ENCODE peak calls at places on chromosomes 11 and 22, in six cellular contexts. V, L, X, J, S and N are unnamed samples. For H3K4me1 and H3K27me3, the result is how much of the 10 kb centered on the place peaks cover.

GRCh38 chr11:119055901-119056300 is 1.1 kb downstream of the HYOU1 start:
- DNase-seq in V (no peak), L (peak), X (peak), J (no peak), S (peak), N (no peak)

GRCh38 chr11:128201006-128201405 is 386.4 kb downstream of the ETS1 start:
- DNase-seq in V (no peak), L (no peak), X (no peak), J (no peak), S (no peak), N (no peak)

GRCh38 chr11:15170170-15170569 is 55.4 kb downstream of the INSC start:
- DNase-seq in V (no peak), L (no peak), X (no peak), J (no peak), S (no peak), N (no peak)

GRCh38 chr22:29166180-29166579 is 39.5 kb upstream of the EMID1 start:
- DNase-seq in V (peak), L (no peak), X (no peak), J (no peak), S (no peak), N (no peak)

GRCh38 chr11:100866453-100866852 is 179.4 kb downstream of the ARHGAP42 start:
- DNase-seq in V (no peak), L (no peak), X (no peak), J (no peak), S (no peak), N (no peak)

GRCh38 chr22:38923463-38924196 is 33.8 kb upstream of the APOBEC3A start:
- DNase-seq in V (peak), L (peak), X (peak), J (no peak), S (peak), N (peak)

GRCh38 chr11:68121067-68121899 is at the start of gene CHKA:
- DNase-seq in V (peak), L (peak), X (peak), J (peak), S (peak), N (peak)

GRCh38 chr22:20264614-20265452 is 3.3 kb downstream of the RTN4R start:
- DNase-seq in V (no peak), L (no peak), X (no peak), J (no peak), S (no peak), N (no peak)

GRCh38 chr11:115464269-115464668 is 39.9 kb downstream of the CADM1 start:
- DNase-seq in V (no peak), L (no peak), X (no peak), J (no peak), S (no peak), N (no peak)

GRCh38 chr11:2444301-2445106 is at the start of the genes KCNQ1 and TRPM5:
- DNase-seq in V (no peak), L (no peak), X (no peak), J (no peak), S (no peak), N (peak)

GRCh38 chr11:96875772-96876171 is 486.0 kb downstream of the JRKL start:
- DNase-seq in V (no peak), L (no peak), X (no peak), J (no peak), S (no peak), N (no peak)

GRCh38 chr11:71502026-71502425 is 25.0 kb upstream of the KRTAP5-7 start:
- DNase-seq in V (no peak), L (no peak), X (no peak), J (no peak), S (no peak), N (no peak)

GRCh38 chr11:17722000-17722643 is 2.8 kb downstream of the MYOD1 start:
- DNase-seq in V (no peak), L (no peak), X (peak), J (no peak), S (peak), N (no peak)

GRCh38 chr22:37624017-37624365 is 15.4 kb downstream of the GGA1 start:
- DNase-seq in V (no peak), L (no peak), X (no peak), J (no peak), S (no peak), N (peak)

GRCh38 chr11:11243790-11244469 is 109.1 kb downstream of the CSNK2A3 start:
- DNase-seq in V (no peak), L (peak), X (no peak), J (no peak), S (peak), N (peak)

GRCh38 chr22:50699001-50699753 is 26.6 kb downstream of the SHANK3 start:
- DNase-seq in V (peak), L (no peak), X (no peak), J (no peak), S (no peak), N (no peak)

GRCh38 chr22:35567214-35567792 is 26.7 kb downstream of the RASD2 start:
- DNase-seq in V (no peak), L (no peak), X (no peak), J (no peak), S (no peak), N (no peak)

GRCh38 chr11:48538991-48539390 is 50.4 kb downstream of the OR4A47 start:
- DNase-seq in V (no peak), L (no peak), X (no peak), J (no peak), S (no peak), N (no peak)

GRCh38 chr11:99773646-99774045 is 752.9 kb downstream of the CNTN5 start:
- DNase-seq in V (no peak), L (no peak), X (peak), J (no peak), S (peak), N (no peak)

GRCh38 chr11:18383388-18384156 is 10.8 kb upstream of the LDHA start:
- DNase-seq in V (peak), L (peak), X (peak), J (no peak), S (peak), N (peak)

GRCh38 chr11:99277281-99277680 is 256.5 kb downstream of the CNTN5 start:
- DNase-seq in V (no peak), L (no peak), X (no peak), J (no peak), S (no peak), N (no peak)

GRCh38 chr22:47027766-47028165 is 265.3 kb downstream of the TBC1D22A start:
- DNase-seq in V (peak), L (no peak), X (no peak), J (no peak), S (no peak), N (no peak)

GRCh38 chr11:63573881-63574855 is 11.0 kb upstream of the PLAAT2 start:
- DNase-seq in V (peak), L (peak), X (peak), J (no peak), S (peak), N (peak)

GRCh38 chr22:36727927-36728488 is 24.5 kb upstream of the CACNG2 start:
- DNase-seq in V (peak), L (no peak), X (no peak), J (no peak), S (no peak), N (no peak)

GRCh38 chr11:46513934-46514342 is 79.9 kb downstream of the AMBRA1 start:
- DNase-seq in V (peak), L (peak), X (peak), J (no peak), S (peak), N (peak)

GRCh38 chr11:23124996-23125395 is 264.7 kb upstream of the CCDC179 start:
- DNase-seq in V (no peak), L (peak), X (peak), J (no peak), S (peak), N (peak)

GRCh38 chr22:25119609-25120008 is 80.0 kb upstream of the CRYBB3 start:
- DNase-seq in V (no peak), L (no peak), X (no peak), J (no peak), S (no peak), N (no peak)

GRCh38 chr11:109730669-109731068 is 308.7 kb downstream of the C11orf87 start:
- DNase-seq in V (no peak), L (no peak), X (no peak), J (no peak), S (no peak), N (no peak)

GRCh38 chr11:2156416-2157182 is 4.4 kb downstream of the INS start:
- DNase-seq in V (no peak), L (peak), X (peak), J (no peak), S (peak), N (peak)

GRCh38 chr11:74306440-74307175 is 4.8 kb downstream of the P4HA3 start:
- DNase-seq in V (no peak), L (peak), X (peak), J (no peak), S (no peak), N (no peak)

GRCh38 chr11:35138949-35139881 is at the start of gene CD44:
- DNase-seq in V (peak), L (peak), X (peak), J (peak), S (peak), N (peak)

GRCh38 chr11:830295-831131 is 2.2 kb upstream of the CD151 start:
- DNase-seq in V (no peak), L (peak), X (peak), J (no peak), S (peak), N (peak)

GRCh38 chr11:122099345-122100045 is 16.5 kb downstream of the BLID start:
- DNase-seq in V (no peak), L (peak), X (peak), J (no peak), S (peak), N (no peak)

GRCh38 chr22:30210235-30210831 is 36.2 kb downstream of the LIF start:
- DNase-seq in V (no peak), L (no peak), X (peak), J (no peak), S (peak), N (no peak)

GRCh38 chr11:133950874-133951483 is 5.8 kb downstream of the IGSF9B start:
- DNase-seq in V (no peak), L (no peak), X (no peak), J (no peak), S (no peak), N (no peak)

GRCh38 chr11:133953999-133954398 is 2.8 kb downstream of the IGSF9B start:
- DNase-seq in V (no peak), L (no peak), X (no peak), J (no peak), S (no peak), N (no peak)

GRCh38 chr11:133953571-133953970 is 3.2 kb downstream of the IGSF9B start:
- DNase-seq in V (no peak), L (no peak), X (no peak), J (no peak), S (no peak), N (no peak)

GRCh38 chr11:133952199-133953190 is 4.3 kb downstream of the IGSF9B start:
- DNase-seq in V (no peak), L (no peak), X (no peak), J (no peak), S (no peak), N (no peak)

DNA sequence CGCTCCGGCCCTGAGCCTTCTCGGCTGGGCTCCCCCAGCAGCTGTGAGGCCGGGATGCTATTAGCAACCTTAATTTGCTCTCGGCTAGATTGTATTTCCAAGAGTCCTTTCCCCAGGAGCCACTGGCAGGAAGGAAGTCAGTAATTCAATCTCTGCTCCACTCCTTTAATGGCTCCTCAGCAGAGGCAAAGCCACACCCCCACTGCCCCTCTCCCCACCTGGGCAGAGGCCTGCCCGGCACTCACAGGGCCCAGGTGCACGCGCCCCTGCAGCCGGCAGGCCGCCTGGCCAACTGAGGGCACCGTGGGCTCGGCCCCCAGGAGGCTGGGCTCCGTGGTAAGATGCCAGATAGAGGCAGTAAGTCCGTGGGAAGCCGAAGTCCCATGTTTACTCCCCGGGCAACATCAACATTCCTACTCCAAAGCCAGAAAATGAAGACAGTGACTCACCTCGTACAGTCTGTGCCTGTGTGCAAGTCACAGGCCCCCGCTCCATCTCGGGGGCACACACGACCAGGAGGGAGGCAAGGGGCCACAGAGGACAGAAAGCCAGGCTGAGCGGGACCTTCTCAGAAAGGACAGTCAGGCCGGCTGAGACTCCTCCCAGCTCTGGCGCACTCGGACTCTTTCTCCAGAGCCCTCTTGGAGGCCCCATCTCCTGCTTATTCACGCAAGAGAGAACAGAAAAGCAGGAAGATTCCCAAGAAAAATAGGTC is 5.1 kb downstream of the IGSF9B start:
- DNase-seq in V (no peak), L (no peak), X (no peak), J (no peak), S (peak), N (no peak)
- H3K4me1 ChIP-seq in V (half or more), L (under half), X (under half), J (under half), S (under half), N (under half)

GRCh38 chr11:116653206-116653605 is 119.6 kb downstream of the BUD13 start:
- DNase-seq in V (no peak), L (no peak), X (no peak), J (no peak), S (no peak), N (no peak)
- H3K27me3 ChIP-seq in V (under half), L (under half), X (under half), J (under half), S (under half), N (under half)

DNA sequence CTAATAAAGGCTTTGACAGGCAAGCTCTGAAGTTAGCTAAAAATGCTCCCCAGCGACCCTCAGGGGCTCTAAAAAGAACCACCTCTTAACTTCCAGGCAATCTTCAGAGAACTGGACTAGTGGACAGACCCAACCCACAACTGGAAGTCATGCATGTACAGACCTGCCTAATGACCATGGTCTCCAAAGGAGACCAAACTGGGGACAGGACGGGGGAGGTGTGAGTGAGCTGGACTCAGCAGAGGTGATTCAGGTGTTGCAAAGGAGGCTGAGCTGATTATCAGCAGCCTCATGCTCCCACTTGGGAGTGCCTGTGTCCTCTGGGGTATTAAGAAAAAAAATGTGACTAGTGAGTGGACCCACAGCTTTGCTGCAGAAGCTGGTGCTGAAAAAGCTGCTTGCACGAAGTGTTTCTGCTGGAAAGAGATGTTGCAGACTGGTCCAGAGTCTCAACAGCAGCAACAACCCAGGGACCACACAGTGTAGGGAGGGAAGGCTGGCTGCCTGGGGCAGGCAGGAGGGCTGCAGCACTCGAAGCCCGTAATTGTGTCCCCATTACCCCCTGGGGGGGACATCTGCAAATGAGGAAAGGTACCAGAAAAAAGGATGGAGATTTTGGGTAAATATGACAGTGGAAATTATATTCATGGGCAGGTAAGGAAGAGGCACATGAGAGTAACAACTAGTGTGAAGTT is 35.3 kb downstream of the PITPNB start:
- DNase-seq in V (no peak), L (no peak), X (no peak), J (no peak), S (no peak), N (no peak)
- H3K4me1 ChIP-seq in V (half or more), L (under half), X (under half), J (under half), S (half or more), N (under half)

GRCh38 chr11:117640041-117640440 is 157.0 kb downstream of the DSCAML1 start:
- DNase-seq in V (peak), L (no peak), X (no peak), J (no peak), S (no peak), N (no peak)
- H3K27me3 ChIP-seq in V (under half), L (under half), X (under half), J (under half), S (under half), N (under half)

GRCh38 chr11:66015094-66015881 is 3.5 kb downstream of the CST6 start:
- DNase-seq in V (no peak), L (peak), X (peak), J (no peak), S (peak), N (no peak)
- H3K4me1 ChIP-seq in V (under half), L (under half), X (under half), J (under half), S (under half), N (under half)

GRCh38 chr22:22988150-22988549 is 82.2 kb upstream of the GNAZ start:
- DNase-seq in V (no peak), L (no peak), X (no peak), J (no peak), S (no peak), N (no peak)
- H3K27me3 ChIP-seq in V (under half), L (under half), X (under half), J (under half), S (under half), N (under half)

DNA sequence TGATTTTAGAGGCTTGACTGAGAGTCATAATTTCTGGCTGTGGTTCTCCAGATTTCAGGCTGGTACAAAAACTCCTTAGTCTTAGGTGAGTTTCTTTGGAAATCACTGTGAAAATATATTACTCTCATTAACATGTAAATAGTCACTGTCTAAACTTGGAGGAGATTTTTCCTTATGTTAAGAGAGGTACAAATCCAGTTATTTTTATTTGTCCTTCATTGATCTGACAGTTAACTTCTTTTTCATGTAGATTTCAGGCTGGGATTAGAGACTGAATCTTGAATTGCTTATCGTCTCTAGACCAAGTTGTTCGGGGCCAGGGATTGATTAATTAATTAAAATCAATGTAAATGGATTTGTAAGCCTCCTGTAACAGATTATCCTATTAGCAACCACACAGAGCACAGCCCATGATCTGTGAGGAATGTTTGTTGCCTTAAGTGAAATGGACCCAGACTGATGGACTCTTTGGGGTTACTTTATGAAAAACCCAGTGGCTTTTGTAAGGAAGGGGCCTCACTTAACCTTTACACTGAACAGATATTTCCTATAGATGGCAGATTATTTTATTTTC is 21.1 kb downstream of the TEAD1 start:
- DNase-seq in V (no peak), L (no peak), X (no peak), J (no peak), S (no peak), N (no peak)
- H3K4me1 ChIP-seq in V (half or more), L (under half), X (under half), J (under half), S (half or more), N (under half)